ENCODE peak calls at places on chromosomes 12 and 14, in eight cellular contexts. E is dorsolateral prefrontal cortex; M is left ventricle myocardium inferior; K is IMR-90; S is neural progenitor cell; H is PC-3; J is stimulated activated naive CD8-positive, alpha-beta T cell treated with anti-CD3 and anti-CD28 coated beads, Interleukin-15, Interleukin-2, amounts not matched to agents 100 U/mL and 50 U/mL, for 24 hours; G is activated T-cell treated with anti-CD3 and anti-CD28 coated beads for 24 hours. L is an unnamed sample.

GRCh38 chr12:60194682-60195081 is 598.9 kb downstream of the SLC16A7 start:
- DNase-seq in E (no peak), M (no peak), K (peak), S (no peak), H (peak), J (no peak), G (no peak), L (no peak)

GRCh38 chr14:69073925-69074324 is 79.0 kb downstream of the DCAF5 start:
- DNase-seq in E (no peak), M (no peak), K (no peak), S (no peak), H (no peak), J (no peak), G (no peak), L (no peak)

GRCh38 chr14:54348001-54348611 is 48.7 kb upstream of the CDKN3 start:
- DNase-seq in E (no peak), M (no peak), K (peak), S (peak), H (peak), J (no peak), G (no peak), L (no peak)

GRCh38 chr12:53929527-53929926 is 9.1 kb upstream of the HOXC13 start:
- DNase-seq in E (no peak), M (no peak), K (no peak), S (no peak), H (no peak), J (no peak), G (no peak), L (no peak)

GRCh38 chr14:24411468-24412454 is 13.0 kb downstream of the NYNRIN start:
- DNase-seq in E (no peak), M (no peak), K (peak), S (peak), H (peak), J (peak), G (no peak), L (peak)

GRCh38 chr14:59337151-59337611 is 128.0 kb downstream of the GPR135 start:
- DNase-seq in E (peak), M (peak), K (no peak), S (peak), H (no peak), J (no peak), G (no peak), L (no peak)

GRCh38 chr12:87427770-87428169 is 601.4 kb downstream of the C12orf50 start:
- DNase-seq in E (no peak), M (no peak), K (no peak), S (no peak), H (peak), J (no peak), G (no peak), L (no peak)

GRCh38 chr14:79369359-79370332 is 841.7 kb downstream of the DIO2 start:
- DNase-seq in E (no peak), M (no peak), K (peak), S (no peak), H (peak), J (no peak), G (no peak), L (no peak)

GRCh38 chr12:13359636-13360035 is 163.1 kb downstream of the EMP1 start:
- DNase-seq in E (no peak), M (no peak), K (no peak), S (no peak), H (no peak), J (no peak), G (no peak), L (no peak)

GRCh38 chr14:38122241-38122640 is 85.5 kb upstream of the SSTR1 start:
- DNase-seq in E (no peak), M (no peak), K (peak), S (no peak), H (peak), J (no peak), G (no peak), L (no peak)

GRCh38 chr12:11075642-11076041 is 13.5 kb upstream of the TAS2R46 start:
- DNase-seq in E (no peak), M (no peak), K (no peak), S (no peak), H (no peak), J (no peak), G (no peak), L (no peak)

GRCh38 chr12:71661977-71662522 is 1.6 kb downstream of the ZFC3H1 start:
- DNase-seq in E (no peak), M (no peak), K (peak), S (no peak), H (no peak), J (no peak), G (no peak), L (no peak)

GRCh38 chr14:50396636-50397460 is at the start of gene CDKL1:
- DNase-seq in E (peak), M (peak), K (peak), S (peak), H (peak), J (peak), G (peak), L (peak)

L was measured in ELF-1.